ENCODE peak calls at places on chromosomes 11 and 22, in nine cellular contexts. One of them, this sample, is unnamed.
A peak's percentile ranks its signal among the peaks of the same experiment; 100 is the strongest.

GRCh38 chr22:36928826-36929535 is 15.6 kb downstream of the CSF2RB start:
- DNase-seq in A549: no peak
- DNase-seq in fibroblast of lung: no peak
- DNase-seq in WTC11: no peak
- DNase-seq in endodermal cell: peak; percentile 45
- DNase-seq in astrocyte of the spinal cord: no peak
- DNase-seq in MCF 10A: no peak
- DNase-seq in uterus: no peak
- DNase-seq in Peyer's patch: no peak
- DNase-seq in this sample: no peak

GRCh38 chr11:95592455-95592854 is 197.1 kb downstream of the FAM76B start:
- DNase-seq in uterus: peak; percentile 16
- DNase-seq in endodermal cell: peak; percentile 72
- DNase-seq in fibroblast of lung: peak; percentile 54
- DNase-seq in Peyer's patch: no peak
- DNase-seq in A549: no peak
- DNase-seq in WTC11: peak; percentile 44
- DNase-seq in astrocyte of the spinal cord: peak; percentile 54
- DNase-seq in MCF 10A: no peak
- DNase-seq in this sample: no peak

GRCh38 chr22:17106161-17106784 is 14.9 kb downstream of the TMEM121B start:
- DNase-seq in astrocyte of the spinal cord: no peak
- DNase-seq in Peyer's patch: no peak
- DNase-seq in uterus: no peak
- DNase-seq in MCF 10A: no peak
- DNase-seq in WTC11: peak; percentile 37
- DNase-seq in A549: no peak
- DNase-seq in fibroblast of lung: no peak
- DNase-seq in endodermal cell: peak; percentile 71
- DNase-seq in this sample: no peak

GRCh38 chr11:122229078-122229477 is 113.1 kb upstream of the BLID start:
- DNase-seq in endodermal cell: no peak
- DNase-seq in astrocyte of the spinal cord: peak; percentile 43
- DNase-seq in uterus: no peak
- DNase-seq in Peyer's patch: no peak
- DNase-seq in MCF 10A: no peak
- DNase-seq in WTC11: no peak
- DNase-seq in fibroblast of lung: peak; percentile 79
- DNase-seq in A549: no peak
- DNase-seq in this sample: no peak

GRCh38 chr11:95149659-95150294 is 60.1 kb downstream of the ENDOD1 start:
- DNase-seq in WTC11: peak; percentile 42
- DNase-seq in Peyer's patch: peak; percentile 53
- DNase-seq in endodermal cell: peak; percentile 86
- DNase-seq in uterus: peak; percentile 40
- DNase-seq in A549: no peak
- DNase-seq in fibroblast of lung: peak; percentile 66
- DNase-seq in astrocyte of the spinal cord: peak; percentile 50
- DNase-seq in MCF 10A: peak; percentile 33
- DNase-seq in this sample: no peak

GRCh38 chr11:116723511-116723910 is 49.3 kb downstream of the BUD13 start:
- DNase-seq in fibroblast of lung: no peak
- DNase-seq in A549: no peak
- DNase-seq in Peyer's patch: no peak
- DNase-seq in endodermal cell: no peak
- DNase-seq in uterus: no peak
- DNase-seq in MCF 10A: no peak
- DNase-seq in WTC11: no peak
- DNase-seq in astrocyte of the spinal cord: no peak
- DNase-seq in this sample: no peak

GRCh38 chr11:56994532-56994931 is 5.8 kb downstream of the OR5AK2 start:
- DNase-seq in MCF 10A: no peak
- DNase-seq in A549: no peak
- DNase-seq in uterus: no peak
- DNase-seq in endodermal cell: no peak
- DNase-seq in fibroblast of lung: no peak
- DNase-seq in astrocyte of the spinal cord: no peak
- DNase-seq in Peyer's patch: no peak
- DNase-seq in WTC11: no peak
- DNase-seq in this sample: no peak

GRCh38 chr11:126122863-126123262 is 60.2 kb upstream of the CDON start:
- DNase-seq in WTC11: no peak
- DNase-seq in endodermal cell: no peak
- DNase-seq in fibroblast of lung: no peak
- DNase-seq in Peyer's patch: no peak
- DNase-seq in MCF 10A: no peak
- DNase-seq in uterus: peak; percentile 81
- DNase-seq in A549: no peak
- DNase-seq in astrocyte of the spinal cord: no peak
- DNase-seq in this sample: no peak

GRCh38 chr11:12777208-12777874 is 103.1 kb downstream of the TEAD1 start:
- DNase-seq in endodermal cell: no peak
- DNase-seq in Peyer's patch: no peak
- DNase-seq in astrocyte of the spinal cord: peak; percentile 46
- DNase-seq in MCF 10A: peak; percentile 62
- DNase-seq in WTC11: no peak
- DNase-seq in uterus: no peak
- DNase-seq in A549: no peak
- DNase-seq in fibroblast of lung: no peak
- DNase-seq in this sample: no peak

GRCh38 chr22:42368379-42369249 is 63.6 kb downstream of the NFAM1 start:
- DNase-seq in astrocyte of the spinal cord: no peak
- DNase-seq in Peyer's patch: peak; percentile 53
- DNase-seq in endodermal cell: peak; percentile 89
- DNase-seq in A549: no peak
- DNase-seq in MCF 10A: no peak
- DNase-seq in WTC11: peak; percentile 81
- DNase-seq in fibroblast of lung: no peak
- DNase-seq in uterus: no peak
- DNase-seq in this sample: no peak

GRCh38 chr11:130371004-130371590 is 56.4 kb upstream of the ZBTB44 start:
- DNase-seq in astrocyte of the spinal cord: no peak
- DNase-seq in Peyer's patch: no peak
- DNase-seq in fibroblast of lung: no peak
- DNase-seq in MCF 10A: no peak
- DNase-seq in uterus: no peak
- DNase-seq in WTC11: no peak
- DNase-seq in endodermal cell: no peak
- DNase-seq in A549: no peak
- DNase-seq in this sample: no peak

DNA sequence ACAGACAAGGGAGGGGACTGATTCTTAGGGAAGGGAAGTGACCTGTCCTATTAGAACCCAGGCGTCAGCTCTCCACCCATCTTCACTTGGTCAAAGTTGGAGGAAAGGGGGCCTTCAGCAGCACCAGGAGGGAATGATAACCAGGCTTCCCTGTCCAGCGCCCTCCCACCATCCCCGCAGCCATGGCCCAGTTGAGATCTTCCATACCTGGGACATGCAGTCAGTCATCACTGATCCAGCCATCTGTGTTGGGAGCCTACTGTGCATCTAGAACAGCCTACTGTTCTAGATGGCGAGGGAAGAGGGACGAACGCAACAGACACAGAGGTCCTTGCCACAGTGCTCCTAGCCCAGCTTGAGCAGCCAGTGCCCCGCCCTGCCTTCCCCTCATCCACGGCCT is 40.6 kb downstream of the PDGFB start:
- DNase-seq in WTC11: no peak
- DNase-seq in uterus: peak; percentile 4
- DNase-seq in astrocyte of the spinal cord: no peak
- DNase-seq in A549: no peak
- DNase-seq in MCF 10A: no peak
- DNase-seq in fibroblast of lung: no peak
- DNase-seq in Peyer's patch: peak; percentile 13
- DNase-seq in endodermal cell: peak; percentile 38
- DNase-seq in this sample: no peak
- TF ChIP-seq CTCF in WTC11: no peak
- TF ChIP-seq CTCF in uterus: no peak
- TF ChIP-seq CTCF in astrocyte of the spinal cord: no peak
- TF ChIP-seq CTCF in A549: no peak
- TF ChIP-seq CTCF in MCF 10A: no peak
- TF ChIP-seq CTCF in fibroblast of lung: no peak
- TF ChIP-seq CTCF in Peyer's patch: no peak
- TF ChIP-seq CTCF in endodermal cell: no peak
- TF ChIP-seq CTCF in this sample: no peak

GRCh38 chr11:16630651-16631050 is 107.8 kb upstream of the C11orf58 start:
- DNase-seq in Peyer's patch: no peak
- DNase-seq in MCF 10A: no peak
- DNase-seq in endodermal cell: no peak
- DNase-seq in A549: no peak
- DNase-seq in fibroblast of lung: no peak
- DNase-seq in uterus: no peak
- DNase-seq in WTC11: no peak
- DNase-seq in astrocyte of the spinal cord: no peak
- DNase-seq in this sample: no peak

GRCh38 chr11:16632295-16633200 is 105.9 kb upstream of the C11orf58 start:
- DNase-seq in uterus: no peak
- DNase-seq in Peyer's patch: no peak
- DNase-seq in fibroblast of lung: peak; percentile 21
- DNase-seq in endodermal cell: peak; percentile 55
- DNase-seq in A549: peak; percentile 38
- DNase-seq in WTC11: no peak
- DNase-seq in astrocyte of the spinal cord: peak; percentile 23
- DNase-seq in MCF 10A: peak; percentile 47
- DNase-seq in this sample: no peak
- TF ChIP-seq CTCF in uterus: no peak
- TF ChIP-seq CTCF in Peyer's patch: peak; percentile 28
- TF ChIP-seq CTCF in fibroblast of lung: peak; percentile 41
- TF ChIP-seq CTCF in endodermal cell: peak; percentile 75
- TF ChIP-seq CTCF in A549: peak; percentile 24
- TF ChIP-seq CTCF in WTC11: peak; percentile 9
- TF ChIP-seq CTCF in astrocyte of the spinal cord: peak; percentile 64
- TF ChIP-seq CTCF in MCF 10A: peak; percentile 54
- TF ChIP-seq CTCF in this sample: peak; percentile 40

GRCh38 chr11:9060700-9061111 is 30.7 kb downstream of the SCUBE2 start:
- DNase-seq in WTC11: peak; percentile 41
- DNase-seq in astrocyte of the spinal cord: no peak
- DNase-seq in uterus: no peak
- DNase-seq in endodermal cell: peak; percentile 75
- DNase-seq in Peyer's patch: no peak
- DNase-seq in fibroblast of lung: no peak
- DNase-seq in MCF 10A: peak; percentile 42
- DNase-seq in A549: peak; percentile 34
- DNase-seq in this sample: no peak
- TF ChIP-seq CTCF in WTC11: no peak
- TF ChIP-seq CTCF in astrocyte of the spinal cord: no peak
- TF ChIP-seq CTCF in uterus: no peak
- TF ChIP-seq CTCF in endodermal cell: peak; percentile 76
- TF ChIP-seq CTCF in Peyer's patch: no peak
- TF ChIP-seq CTCF in fibroblast of lung: peak; percentile 21
- TF ChIP-seq CTCF in MCF 10A: no peak
- TF ChIP-seq CTCF in A549: no peak
- TF ChIP-seq CTCF in this sample: no peak

DNA sequence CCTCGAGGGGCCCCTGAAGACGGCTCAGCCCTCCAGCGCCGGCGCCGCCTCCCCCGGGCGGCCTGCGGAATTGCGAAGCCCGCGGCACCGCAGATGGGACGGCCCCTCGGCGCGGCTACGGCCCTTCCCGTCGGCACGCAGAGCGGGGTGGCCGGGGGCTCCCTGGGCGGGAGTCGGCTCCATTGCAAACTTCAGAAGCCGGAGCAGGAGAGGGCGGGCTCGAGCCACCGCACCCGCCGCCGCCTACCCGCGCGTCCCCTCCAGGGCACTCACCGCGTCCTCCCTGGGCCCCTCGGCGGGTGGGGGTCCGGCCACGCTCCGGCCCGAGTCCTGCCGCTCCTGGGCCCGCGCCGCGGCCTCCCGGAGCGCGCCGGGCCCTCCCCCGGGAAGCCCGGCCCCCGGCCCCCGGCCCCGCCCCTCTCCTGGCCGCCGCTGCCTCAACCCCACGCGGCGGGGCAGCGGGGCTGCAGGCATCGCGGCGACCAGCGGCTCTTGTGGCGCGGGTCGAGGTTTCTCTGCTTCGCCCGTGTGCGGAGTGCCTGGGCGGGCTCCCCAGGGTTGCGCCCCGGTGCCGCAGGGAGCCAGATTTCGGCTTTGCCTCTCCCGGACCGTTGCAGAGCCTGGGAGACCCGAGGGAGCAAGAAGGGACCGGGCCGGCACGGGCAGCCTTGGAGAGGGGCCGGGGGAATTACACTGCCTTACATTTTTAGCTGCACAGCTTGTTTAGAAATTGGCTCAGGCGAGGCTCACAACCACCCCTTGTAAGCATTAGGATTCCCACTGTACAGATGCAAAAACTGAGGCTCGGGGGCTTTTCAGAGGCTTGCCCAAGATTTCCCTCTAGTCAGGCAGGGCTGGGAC is at the start of gene PACSIN3:
- DNase-seq in WTC11: peak; percentile 69
- DNase-seq in endodermal cell: peak; percentile 87
- DNase-seq in MCF 10A: peak; percentile 53
- DNase-seq in Peyer's patch: peak; percentile 54
- DNase-seq in fibroblast of lung: peak; percentile 42
- DNase-seq in astrocyte of the spinal cord: no peak
- DNase-seq in A549: peak; percentile 58
- DNase-seq in uterus: no peak
- DNase-seq in this sample: peak; percentile 71
- TF ChIP-seq CTCF in WTC11: no peak
- TF ChIP-seq CTCF in endodermal cell: peak; percentile 16
- TF ChIP-seq CTCF in MCF 10A: no peak
- TF ChIP-seq CTCF in Peyer's patch: peak; percentile 18
- TF ChIP-seq CTCF in fibroblast of lung: no peak
- TF ChIP-seq CTCF in astrocyte of the spinal cord: no peak
- TF ChIP-seq CTCF in A549: no peak
- TF ChIP-seq CTCF in uterus: no peak
- TF ChIP-seq CTCF in this sample: no peak

DNA sequence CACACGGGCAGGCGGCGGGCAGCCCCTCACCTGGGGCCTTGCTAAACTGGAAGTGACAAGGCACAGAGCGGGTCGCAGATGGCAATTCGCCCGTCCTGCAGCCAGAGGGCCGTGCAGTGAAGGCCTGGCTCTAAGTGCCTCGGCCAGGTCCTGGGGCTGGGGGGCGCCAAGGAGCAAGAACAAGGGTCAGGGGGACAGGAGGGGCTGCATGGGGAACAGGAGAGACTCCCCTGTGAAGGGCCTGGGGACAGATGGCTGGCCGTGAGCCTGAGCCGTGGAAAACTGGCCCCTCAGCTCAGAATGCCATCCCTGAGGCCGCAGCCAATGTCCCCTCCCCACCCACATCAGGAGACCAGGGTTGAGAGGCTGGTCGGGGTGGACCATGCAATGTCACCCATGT is 60.0 kb downstream of the RTL6 start:
- DNase-seq in fibroblast of lung: no peak
- DNase-seq in Peyer's patch: no peak
- DNase-seq in A549: no peak
- DNase-seq in astrocyte of the spinal cord: no peak
- DNase-seq in endodermal cell: peak; percentile 78
- DNase-seq in MCF 10A: no peak
- DNase-seq in uterus: no peak
- DNase-seq in WTC11: peak; percentile 58
- DNase-seq in this sample: no peak
- TF ChIP-seq CTCF in fibroblast of lung: no peak
- TF ChIP-seq CTCF in Peyer's patch: no peak
- TF ChIP-seq CTCF in A549: no peak
- TF ChIP-seq CTCF in astrocyte of the spinal cord: no peak
- TF ChIP-seq CTCF in endodermal cell: peak; percentile 69
- TF ChIP-seq CTCF in MCF 10A: no peak
- TF ChIP-seq CTCF in uterus: no peak
- TF ChIP-seq CTCF in WTC11: no peak
- TF ChIP-seq CTCF in this sample: no peak

This sample was measured in mesothelial cell of epicardium.